ENCODE peak calls at places on chromosomes 12 and 14, in seven cellular contexts. E, U, H, Q, F, G and D are unnamed samples. For H3K4me1 and H3K36me3, the result is how much of the 10 kb centered on the place peaks cover.

GRCh38 chr14:76772300-76773187 is 11.3 kb downstream of the VASH1 start:
- DNase-seq in U (no peak), G (peak), F (peak), Q (no peak), H (peak), E (peak), D (peak)

GRCh38 chr14:72512925-72513324 is 381.0 kb downstream of the DPF3 start:
- DNase-seq in Q (no peak), H (no peak), U (no peak), E (no peak), F (no peak), G (no peak), D (no peak)

GRCh38 chr12:65818454-65819382 is 5.6 kb upstream of the HMGA2 start:
- DNase-seq in H (no peak), E (no peak), Q (no peak), U (no peak), G (no peak), F (no peak), D (no peak)

GRCh38 chr14:70257526-70257925 is 68.8 kb upstream of the SLC8A3 start:
- DNase-seq in H (no peak), F (peak), E (no peak), G (no peak), U (no peak), Q (peak), D (no peak)

GRCh38 chr14:47675489-47676300 is at the start of gene MDGA2:
- DNase-seq in E (peak), G (no peak), F (peak), H (peak), U (peak), Q (no peak), D (no peak)

GRCh38 chr12:65536876-65537661 is 258.6 kb downstream of the MSRB3 start:
- DNase-seq in H (peak), F (no peak), Q (no peak), U (no peak), G (peak), E (peak), D (peak)

GRCh38 chr12:22406622-22407021 is 72.1 kb upstream of the ST8SIA1 start:
- DNase-seq in E (no peak), Q (no peak), U (no peak), F (no peak), H (no peak), G (no peak), D (no peak)

GRCh38 chr14:33592298-33592697 is 358.6 kb downstream of the EGLN3 start:
- DNase-seq in E (no peak), G (no peak), H (no peak), Q (no peak), F (no peak), U (no peak), D (no peak)

GRCh38 chr12:82688619-82689018 is 1.9 kb downstream of the TMTC2 start:
- DNase-seq in F (peak), Q (no peak), U (no peak), H (no peak), E (no peak), G (no peak), D (no peak)

GRCh38 chr12:120119395-120119973 is 2.9 kb upstream of the RAB35 start:
- DNase-seq in Q (no peak), H (no peak), G (no peak), F (no peak), U (no peak), E (no peak), D (no peak)

GRCh38 chr14:22847661-22848341 is 11.4 kb downstream of the MMP14 start:
- DNase-seq in G (no peak), H (peak), F (peak), E (peak), Q (no peak), U (no peak), D (no peak)

GRCh38 chr14:25132734-25133422 is 82.9 kb upstream of the STXBP6 start:
- DNase-seq in U (peak), F (peak), G (no peak), E (peak), Q (peak), H (peak), D (peak)

GRCh38 chr12:108419949-108420348 is 80.8 kb upstream of the CMKLR1 start:
- DNase-seq in H (no peak), U (no peak), F (no peak), E (no peak), G (no peak), Q (no peak), D (no peak)

GRCh38 chr12:64526859-64527258 is 74.9 kb downstream of the TBK1 start:
- DNase-seq in H (no peak), G (no peak), F (no peak), E (no peak), U (no peak), Q (no peak), D (no peak)

GRCh38 chr12:19440019-19440858 is 947 bp downstream of the AEBP2 start:
- DNase-seq in G (peak), E (peak), Q (peak), H (peak), F (peak), U (peak), D (peak)

GRCh38 chr12:7832059-7832696 is 40.5 kb downstream of the SLC2A14 start:
- DNase-seq in U (no peak), Q (no peak), E (no peak), G (no peak), F (peak), H (peak), D (peak)

GRCh38 chr12:68067762-68068376 is 78.6 kb downstream of the IFNG-AS1 start:
- DNase-seq in H (no peak), Q (no peak), F (no peak), G (no peak), U (no peak), E (no peak), D (no peak)

GRCh38 chr12:130240831-130241590 is 78.7 kb downstream of the FZD10 start:
- DNase-seq in U (no peak), F (no peak), G (no peak), E (no peak), H (no peak), Q (no peak), D (no peak)

GRCh38 chr12:108468149-108468968 is 46.7 kb upstream of the FICD start:
- DNase-seq in E (no peak), F (peak), U (no peak), Q (no peak), G (no peak), H (peak), D (no peak)

GRCh38 chr12:46300906-46301305 is 32.1 kb upstream of the SLC38A1 start:
- DNase-seq in F (no peak), H (no peak), E (no peak), G (no peak), U (no peak), Q (no peak), D (peak)

GRCh38 chr12:124238886-124239285 is 56.0 kb upstream of the RFLNA start:
- DNase-seq in E (no peak), Q (no peak), F (no peak), H (peak), G (no peak), U (no peak), D (no peak)

GRCh38 chr14:73909681-73910080 is 23.0 kb downstream of the ZNF410 start:
- DNase-seq in H (no peak), F (no peak), G (no peak), U (no peak), Q (no peak), E (no peak), D (no peak)

GRCh38 chr12:65891219-65891618 is 66.9 kb downstream of the HMGA2 start:
- DNase-seq in G (no peak), Q (no peak), F (no peak), H (no peak), U (no peak), E (no peak), D (no peak)

GRCh38 chr12:109761631-109761950 is 48.0 kb downstream of the FAM222A start:
- DNase-seq in H (no peak), G (peak), F (no peak), U (peak), Q (no peak), E (peak), D (no peak)

GRCh38 chr12:75656650-75657049 is 145.2 kb upstream of the KRR1 start:
- DNase-seq in U (no peak), Q (no peak), E (no peak), H (no peak), G (no peak), F (no peak), D (no peak)

GRCh38 chr14:50745401-50746058 is 77.4 kb upstream of the SAV1 start:
- DNase-seq in F (no peak), G (no peak), E (no peak), U (no peak), H (no peak), Q (no peak), D (no peak)

GRCh38 chr12:72369560-72369959 is 97.4 kb downstream of the TRHDE start:
- DNase-seq in H (peak), U (no peak), Q (no peak), F (no peak), G (no peak), E (no peak), D (no peak)

GRCh38 chr14:70655110-70655826 is 13.6 kb downstream of the TTC9 start:
- DNase-seq in H (no peak), U (no peak), F (no peak), E (no peak), G (no peak), Q (no peak), D (no peak)

GRCh38 chr14:34620115-34620514 is 9.8 kb downstream of the SNX6 start:
- DNase-seq in Q (no peak), H (no peak), E (no peak), U (no peak), G (no peak), F (no peak), D (no peak)

GRCh38 chr12:132731574-132731973 is 20.9 kb downstream of the PGAM5 start:
- DNase-seq in E (no peak), H (no peak), U (no peak), F (no peak), Q (no peak), G (no peak), D (no peak)

GRCh38 chr12:21696603-21697002 is 39.0 kb upstream of the LDHB start:
- DNase-seq in E (no peak), H (no peak), U (no peak), Q (no peak), F (no peak), G (no peak), D (no peak)

GRCh38 chr12:24596768-24597388 is 352.0 kb downstream of the BCAT1 start:
- DNase-seq in G (no peak), F (peak), Q (no peak), E (no peak), U (no peak), H (peak), D (no peak)

GRCh38 chr12:8816448-8816847 is 6.0 kb upstream of the A2ML1 start:
- DNase-seq in F (no peak), G (no peak), H (no peak), Q (no peak), E (no peak), U (no peak), D (no peak)

DNA sequence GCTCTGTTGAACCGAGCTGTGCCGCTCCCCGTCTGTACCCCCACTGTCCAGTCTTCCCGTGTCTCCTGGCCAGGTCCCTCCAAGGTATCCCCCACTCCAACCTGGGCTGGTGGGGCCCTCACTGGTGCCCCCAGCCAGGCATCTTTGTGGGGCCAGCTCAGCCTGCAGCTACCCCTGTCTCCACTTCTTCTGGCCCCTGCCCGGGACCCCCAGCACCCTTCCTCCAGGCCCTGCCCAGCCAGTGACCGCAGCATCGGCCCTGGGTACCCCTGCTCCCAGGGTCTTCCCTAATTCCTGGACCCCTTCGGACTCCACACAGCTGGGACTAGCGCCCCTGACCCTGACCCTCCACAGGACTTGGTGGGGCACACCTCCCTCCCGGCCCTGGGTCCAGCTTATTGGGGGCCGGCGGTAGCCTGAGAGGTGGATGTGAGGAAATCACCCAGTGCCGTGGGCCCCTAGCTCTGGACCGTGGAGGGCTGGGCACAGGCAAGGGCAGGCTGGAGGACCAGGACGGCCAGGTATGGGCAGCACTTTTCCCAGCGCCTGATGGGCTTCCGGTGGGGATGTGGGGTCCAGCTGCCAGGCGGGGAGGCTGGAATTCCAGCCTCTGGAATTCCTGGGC is 4.1 kb upstream of the CRIP1 start:
- DNase-seq in G (no peak), H (no peak), U (no peak), Q (no peak), F (no peak), E (no peak), D (peak)
- H3K4me1 ChIP-seq in G (under half), H (under half), U (under half), Q (under half), F (under half), E (under half), D (half or more)

GRCh38 chr12:27672654-27673053 is 23.6 kb upstream of the REP15 start:
- DNase-seq in G (no peak), Q (no peak), H (no peak), F (no peak), U (no peak), E (no peak), D (no peak)

GRCh38 chr12:27674989-27675388 is 21.3 kb upstream of the REP15 start:
- DNase-seq in Q (no peak), G (no peak), F (no peak), U (no peak), E (no peak), H (no peak), D (no peak)

GRCh38 chr12:27667540-27667939 is 28.7 kb upstream of the REP15 start:
- DNase-seq in G (peak), U (peak), H (no peak), E (peak), F (no peak), Q (no peak), D (no peak)

GRCh38 chr12:27671865-27672264 is 24.4 kb upstream of the REP15 start:
- DNase-seq in F (no peak), G (no peak), U (no peak), E (no peak), H (no peak), Q (no peak), D (no peak)

GRCh38 chr12:27673285-27673684 is 23.0 kb upstream of the REP15 start:
- DNase-seq in Q (no peak), H (no peak), G (no peak), E (no peak), F (no peak), U (no peak), D (peak)
- H3K36me3 ChIP-seq in Q (under half), H (under half), G (under half), E (under half), F (under half), U (under half), D (under half)

DNA sequence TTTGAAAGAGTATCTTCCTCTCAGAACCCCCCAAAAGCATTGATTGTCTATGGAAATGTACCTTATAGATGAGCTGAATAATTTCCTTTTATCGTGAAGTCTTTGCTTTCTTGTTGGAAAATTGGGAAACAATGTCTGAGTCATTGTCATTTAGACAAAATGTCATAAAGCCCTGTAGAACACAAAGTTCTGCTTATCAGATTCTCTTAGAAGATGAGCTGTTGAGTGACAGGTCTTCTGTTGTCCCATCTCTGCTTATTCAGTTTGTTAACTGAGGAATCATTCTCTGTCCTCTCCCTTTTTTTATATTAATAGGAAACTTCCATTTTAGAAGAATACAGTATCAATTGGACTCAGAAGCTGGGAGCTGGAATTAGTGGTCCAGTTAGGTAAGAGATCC is 22.9 kb downstream of the MAPKAPK5 start:
- DNase-seq in U (no peak), H (no peak), F (no peak), G (no peak), Q (no peak), E (no peak), D (no peak)
- H3K4me1 ChIP-seq in U (under half), H (under half), F (under half), G (under half), Q (under half), E (under half), D (under half)

DNA sequence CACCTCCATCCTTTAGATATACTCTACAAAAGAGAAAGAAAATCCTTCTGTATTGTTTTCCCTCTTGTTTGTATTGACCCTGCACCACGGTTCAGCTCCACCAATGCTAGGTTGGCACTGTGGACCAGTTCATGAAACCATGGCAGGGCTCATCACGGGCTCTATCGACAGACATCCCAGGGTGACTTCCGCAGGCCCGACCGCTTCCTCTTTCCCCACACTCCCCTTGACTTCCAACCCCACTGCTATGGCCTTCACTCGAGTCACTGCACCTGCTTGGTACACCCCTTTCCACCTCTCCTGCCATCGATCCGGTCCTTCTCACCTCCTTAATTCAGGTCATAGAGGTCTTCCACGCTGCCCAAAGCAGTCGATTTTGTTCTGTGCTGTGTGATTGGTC is 21.2 kb upstream of the AKAP5 start:
- DNase-seq in E (no peak), G (no peak), U (no peak), Q (no peak), F (no peak), H (no peak), D (no peak)
- H3K36me3 ChIP-seq in E (under half), G (under half), U (half or more), Q (under half), F (under half), H (under half), D (under half)

GRCh38 chr14:103057028-103057371 is 349 bp downstream of the CDC42BPB start:
- DNase-seq in E (peak), Q (peak), F (no peak), G (peak), H (no peak), U (peak), D (peak)
- H3K4me1 ChIP-seq in E (under half), Q (under half), F (under half), G (under half), H (under half), U (under half), D (under half)

GRCh38 chr14:49581209-49581960 is 4.8 kb downstream of the RPS29 start:
- DNase-seq in F (no peak), G (no peak), U (no peak), E (no peak), H (no peak), Q (no peak), D (no peak)
- H3K36me3 ChIP-seq in F (under half), G (under half), U (under half), E (under half), H (under half), Q (under half), D (under half)

GRCh38 chr12:6765048-6765633 is 1.0 kb upstream of the PTMS start:
- DNase-seq in U (no peak), G (no peak), F (peak), H (no peak), E (no peak), Q (no peak), D (no peak)
- H3K4me1 ChIP-seq in U (under half), G (under half), F (under half), H (under half), E (under half), Q (under half), D (under half)

GRCh38 chr12:118033902-118034301 is 17.4 kb downstream of the RFC5 start:
- DNase-seq in H (no peak), F (no peak), E (no peak), G (no peak), U (no peak), Q (no peak), D (no peak)
- H3K36me3 ChIP-seq in H (under half), F (under half), E (under half), G (half or more), U (half or more), Q (under half), D (half or more)

DNA sequence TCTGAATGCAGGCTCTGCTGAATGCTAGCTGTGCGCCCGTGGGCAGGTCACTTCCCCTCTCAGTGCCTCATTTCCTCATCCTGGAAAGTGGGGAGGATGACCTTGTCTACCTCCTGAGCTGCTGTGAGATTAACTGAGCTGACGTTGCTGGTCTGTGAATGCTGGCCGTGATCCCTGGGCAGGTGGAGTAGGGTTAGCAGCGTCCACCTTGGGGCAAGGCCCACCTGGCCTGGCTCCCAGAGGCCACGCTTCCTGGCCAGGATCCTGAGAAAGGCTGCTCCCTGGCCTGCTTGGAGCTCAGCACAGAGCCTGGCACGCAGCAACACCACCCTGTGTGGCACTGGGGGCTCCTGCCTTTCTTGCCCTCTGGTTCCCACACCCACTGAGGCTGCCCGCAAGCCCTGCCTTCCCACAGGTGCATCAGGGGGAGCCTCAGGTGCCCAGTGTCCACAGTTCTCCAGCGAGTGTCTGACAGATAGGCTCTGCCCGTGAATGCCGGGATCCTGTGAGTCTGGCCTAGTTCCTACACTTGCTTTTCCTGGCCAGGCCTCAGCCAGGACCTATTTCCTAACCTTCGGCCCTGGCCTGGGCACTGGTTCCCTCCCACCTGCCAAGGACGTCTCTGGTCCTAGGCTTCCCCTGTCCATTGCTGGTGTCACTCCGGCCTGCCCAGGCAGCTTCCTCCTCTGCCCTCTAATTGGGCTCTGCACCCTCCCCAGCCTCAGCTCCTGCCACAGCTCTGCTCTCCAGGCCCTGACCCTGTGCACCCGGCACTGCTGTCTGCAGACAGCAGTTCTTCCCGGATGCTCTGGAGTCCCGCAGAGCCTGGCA is 37.2 kb upstream of the TDRD9 start:
- DNase-seq in F (no peak), H (no peak), U (no peak), E (no peak), Q (peak), G (no peak), D (no peak)
- H3K4me1 ChIP-seq in F (under half), H (under half), U (under half), E (under half), Q (under half), G (under half), D (under half)

GRCh38 chr12:62335801-62336200 is 75.6 kb downstream of the USP15 start:
- DNase-seq in H (no peak), U (no peak), Q (no peak), G (no peak), F (no peak), E (no peak), D (no peak)
- H3K36me3 ChIP-seq in H (under half), U (under half), Q (under half), G (under half), F (under half), E (under half), D (under half)